ENCODE peak calls at places on chromosomes 7 and 10, in six cellular contexts. J is A549; M is central memory CD8-positive, alpha-beta T cell; S is heart left ventricle; B is neural progenitor cell; C is activated CD4-positive, alpha-beta T cell treated with anti-CD3 and anti-CD28 coated beads for 24 hours. E is an unnamed sample.
A peak's percentile ranks its signal among the peaks of the same experiment; 100 is the strongest.

GRCh38 chr10:52314007-52314821 is at the start of gene DKK1:
- DNase-seq in J (peak; percentile 95), M (no peak), S (peak; percentile 62), B (peak; percentile 87), C (no peak), E (no peak)

GRCh38 chr10:18554479-18554878 is 96.9 kb downstream of the NSUN6 start:
- DNase-seq in J (no peak), M (no peak), S (no peak), B (no peak), C (no peak), E (no peak)

GRCh38 chr10:13371879-13372470 is 23.9 kb upstream of the SEPHS1 start:
- DNase-seq in J (peak; percentile 87), M (peak; percentile 22), S (peak; percentile 63), B (peak; percentile 89), C (peak; percentile 49), E (peak; percentile 56)

GRCh38 chr10:133087679-133088523 is at the start of gene ADGRA1:
- DNase-seq in J (no peak), M (no peak), S (no peak), B (peak; percentile 87), C (no peak), E (no peak)

GRCh38 chr7:82677493-82677892 is 233.9 kb upstream of the CACNA2D1 start:
- DNase-seq in J (no peak), M (no peak), S (no peak), B (no peak), C (no peak), E (no peak)

GRCh38 chr7:42128703-42129102 is 108.3 kb downstream of the GLI3 start:
- DNase-seq in J (peak; percentile 9), M (no peak), S (no peak), B (peak; percentile 37), C (no peak), E (no peak)

GRCh38 chr10:131954356-131954965 is 27.3 kb downstream of the BNIP3 start:
- DNase-seq in J (no peak), M (no peak), S (no peak), B (no peak), C (no peak), E (no peak)

GRCh38 chr7:92244803-92245486 is 769 bp downstream of the KRIT1 start:
- DNase-seq in J (no peak), M (no peak), S (no peak), B (no peak), C (no peak), E (no peak)

GRCh38 chr10:119453313-119453712 is 89.2 kb downstream of the RGS10 start:
- DNase-seq in J (no peak), M (no peak), S (peak; percentile 17), B (no peak), C (no peak), E (no peak)

GRCh38 chr7:149790754-149791360 is 17.5 kb upstream of the ZNF467 start:
- DNase-seq in J (no peak), M (no peak), S (no peak), B (no peak), C (no peak), E (no peak)

GRCh38 chr7:116583653-116584052 is 58.8 kb downstream of the CAV1 start:
- DNase-seq in J (no peak), M (no peak), S (no peak), B (no peak), C (no peak), E (no peak)

GRCh38 chr7:69825031-69825681 is 226.9 kb downstream of the AUTS2 start:
- DNase-seq in J (no peak), M (no peak), S (no peak), B (no peak), C (no peak), E (no peak)

GRCh38 chr10:96996275-96996980 is 164.3 kb downstream of the LCOR start:
- DNase-seq in J (no peak), M (no peak), S (no peak), B (no peak), C (no peak), E (no peak)

GRCh38 chr7:68610751-68611150 is 987.5 kb upstream of the AUTS2 start:
- DNase-seq in J (no peak), M (no peak), S (no peak), B (no peak), C (no peak), E (no peak)

GRCh38 chr10:48788551-48788950 is 103.9 kb downstream of the WDFY4 start:
- DNase-seq in J (no peak), M (no peak), S (no peak), B (no peak), C (no peak), E (no peak)

GRCh38 chr7:99050971-99051370 is 92.9 kb downstream of the SMURF1 start:
- DNase-seq in J (peak; percentile 16), M (no peak), S (no peak), B (no peak), C (no peak), E (no peak)

GRCh38 chr7:1473864-1474512 is 14.7 kb upstream of the MICALL2 start:
- DNase-seq in J (peak; percentile 88), M (peak; percentile 83), S (peak; percentile 86), B (peak; percentile 92), C (peak; percentile 85), E (peak; percentile 67)

GRCh38 chr10:35219906-35220890 is 93.6 kb downstream of the CREM start:
- DNase-seq in J (no peak), M (no peak), S (no peak), B (no peak), C (no peak), E (no peak)

E was measured in AG04450.